ENCODE peak calls at places on chromosomes 13 and 19, in six cellular contexts. L is CD8-positive, alpha-beta T cell; U is sigmoid colon; V is uterus; D is WERI-Rb-1; W is upper lobe of left lung. T is an unnamed sample. For H3K27me3, the result is how much of the 10 kb centered on the place peaks cover.

GRCh38 chr19:15417699-15418098 is 1.1 kb downstream of the AKAP8L start:
- DNase-seq in D (peak), L (no peak), W (no peak), U (no peak), V (no peak), T (no peak)

GRCh38 chr19:18373892-18374629 is 11.9 kb upstream of the GDF15 start:
- DNase-seq in U (peak), L (peak), D (peak), W (peak), V (peak), T (peak)

GRCh38 chr19:56132316-56132822 is 8.7 kb upstream of the ZNF444 start:
- DNase-seq in W (no peak), U (no peak), V (peak), L (no peak), D (no peak), T (no peak)

GRCh38 chr13:28659611-28659970 is 661 bp downstream of the POMP start:
- DNase-seq in W (no peak), V (no peak), L (peak), U (no peak), D (no peak), T (no peak)

GRCh38 chr13:76473552-76474134 is 412.6 kb downstream of the KCTD12 start:
- DNase-seq in D (peak), W (no peak), L (peak), V (peak), U (peak), T (peak)

GRCh38 chr13:101217086-101217485 is 199.2 kb downstream of the NALCN start:
- DNase-seq in L (no peak), W (no peak), U (no peak), V (no peak), D (no peak), T (no peak)

GRCh38 chr13:112990783-112991182 is 21.8 kb downstream of the MCF2L start:
- DNase-seq in L (no peak), U (no peak), V (no peak), W (peak), D (peak), T (no peak)

GRCh38 chr13:79973533-79973963 is 367.4 kb downstream of the SPRY2 start:
- DNase-seq in V (no peak), U (no peak), W (no peak), L (no peak), D (peak), T (no peak)

GRCh38 chr13:77800219-77800618 is 102.7 kb downstream of the SLAIN1 start:
- DNase-seq in D (no peak), W (no peak), L (no peak), V (no peak), U (no peak), T (no peak)

GRCh38 chr19:29467824-29468401 is 57.9 kb upstream of the VSTM2B start:
- DNase-seq in L (peak), D (peak), W (no peak), U (no peak), V (no peak), T (no peak)

GRCh38 chr13:87444135-87444534 is 227.0 kb upstream of the SLITRK5 start:
- DNase-seq in W (no peak), L (no peak), V (no peak), D (no peak), U (no peak), T (no peak)

GRCh38 chr13:26964278-26965057 is 203.9 kb upstream of the GPR12 start:
- DNase-seq in D (no peak), U (no peak), V (no peak), L (no peak), W (no peak), T (no peak)

GRCh38 chr13:107099661-107100060 is 531.7 kb upstream of the ARGLU1 start:
- DNase-seq in V (no peak), L (no peak), D (no peak), U (no peak), W (no peak), T (peak)

GRCh38 chr13:36999054-36999927 is at the start of gene ALG5:
- DNase-seq in U (peak), D (peak), L (peak), W (peak), V (peak), T (peak)
- H3K27me3 ChIP-seq in U (under half), D (under half), L (under half), W (under half), V (under half), T (under half)

GRCh38 chr13:108214511-108215383 is 589 bp downstream of the LIG4 start:
- DNase-seq in L (peak), U (peak), W (peak), V (peak), D (peak), T (no peak)

GRCh38 chr13:108215428-108215827 is at the start of gene LIG4:
- DNase-seq in V (peak), L (peak), U (peak), W (peak), D (peak), T (peak)

GRCh38 chr13:108218044-108218974 is at the start of gene ABHD13:
- DNase-seq in W (peak), U (peak), D (peak), V (peak), L (peak), T (peak)

GRCh38 chr13:108213946-108214345 is 1.4 kb downstream of the LIG4 start:
- DNase-seq in U (no peak), D (no peak), W (no peak), L (no peak), V (no peak), T (no peak)

DNA sequence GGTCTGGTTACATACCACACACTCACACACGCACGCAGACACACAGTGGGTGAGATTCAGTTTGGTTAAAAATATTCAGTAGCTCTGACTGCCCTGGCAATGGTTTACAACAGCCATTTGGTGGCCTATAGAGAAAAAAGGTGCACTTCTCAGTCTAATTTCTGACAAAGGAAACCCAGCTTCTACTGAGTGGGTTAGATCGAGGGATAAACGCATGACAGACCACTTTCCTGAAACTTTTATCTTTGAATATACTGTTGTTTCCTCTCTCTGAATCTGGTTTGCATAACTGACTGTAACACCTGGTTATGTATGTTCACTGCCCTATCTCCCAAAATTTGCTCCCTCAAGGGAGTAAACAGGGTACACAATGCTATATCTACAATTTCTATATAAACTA is 2.4 kb downstream of the LIG4 start:
- DNase-seq in D (no peak), L (no peak), W (no peak), V (no peak), U (no peak), T (no peak)
- H3K4me3 ChIP-seq in D (no peak), L (no peak), W (no peak), V (no peak), U (no peak), T (no peak)

DNA sequence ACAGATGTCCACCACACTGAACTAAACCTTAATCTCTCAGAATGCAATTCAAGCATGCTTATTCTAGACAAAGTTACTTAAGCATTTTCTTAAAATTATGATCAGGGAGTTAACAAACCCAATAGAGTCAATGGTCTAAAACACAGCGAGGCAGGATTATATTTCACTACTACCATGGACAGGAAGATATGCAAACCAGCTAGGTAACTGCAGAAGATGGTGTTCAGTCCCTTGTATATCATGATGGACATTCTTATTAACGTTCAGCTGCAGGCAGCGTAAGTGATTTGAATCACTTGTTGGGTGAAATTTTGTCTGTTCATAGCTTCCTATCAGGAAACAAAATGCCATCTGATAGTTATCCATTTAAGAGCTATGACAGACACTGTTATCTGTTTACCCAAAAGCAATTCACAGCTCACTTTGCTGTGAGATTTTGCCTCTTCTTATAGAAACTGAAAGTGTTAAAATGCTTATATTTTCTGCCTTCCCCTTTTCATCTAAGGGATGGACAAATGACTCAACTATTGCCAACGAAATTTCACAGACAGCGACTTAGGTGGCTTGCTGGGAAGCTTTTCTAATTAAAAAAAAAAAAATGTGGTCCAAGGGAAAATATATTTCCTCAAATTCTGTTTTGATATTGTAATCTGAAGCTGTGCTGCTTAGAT is 591.9 kb downstream of the DACH1 start:
- DNase-seq in D (no peak), V (no peak), L (no peak), W (no peak), U (no peak), T (no peak)
- TF ChIP-seq CTCF in D (no peak), V (no peak), L (no peak), W (no peak), U (no peak), T (no peak)

DNA sequence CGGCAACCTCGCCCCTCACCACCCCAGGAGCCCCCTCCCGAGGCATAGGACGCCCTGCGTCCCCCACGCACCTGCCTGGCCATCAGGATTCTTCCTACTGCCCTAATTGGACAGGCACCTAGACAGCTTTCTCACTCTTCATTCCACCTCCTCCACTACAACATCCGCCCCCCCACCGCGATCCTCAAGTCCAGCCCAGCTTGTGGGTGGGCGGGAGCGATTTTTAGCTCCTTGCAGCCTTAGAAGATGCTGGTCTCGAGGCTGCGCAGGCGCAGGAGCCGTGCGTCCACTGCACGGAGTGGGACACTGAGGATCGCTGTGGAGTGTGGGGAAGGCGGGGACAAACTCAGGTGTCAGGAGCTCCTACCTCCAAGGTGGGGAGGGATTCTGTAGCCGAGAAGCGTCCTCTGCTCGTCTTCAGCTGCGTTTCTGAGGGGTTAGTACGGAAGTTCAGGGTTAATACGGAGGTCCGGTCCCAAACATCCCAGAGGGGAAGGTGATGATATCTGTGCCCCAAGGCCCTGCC is at the start of gene RTBDN:
- DNase-seq in V (no peak), W (no peak), U (no peak), L (no peak), D (peak), T (no peak)
- H3K27me3 ChIP-seq in V (half or more), W (half or more), U (half or more), L (half or more), D (under half), T (half or more)

GRCh38 chr13:110265682-110266430 is 41.1 kb downstream of the COL4A1 start:
- DNase-seq in U (peak), W (peak), L (no peak), D (no peak), V (no peak), T (no peak)

GRCh38 chr13:110265341-110265681 is 41.6 kb downstream of the COL4A1 start:
- DNase-seq in D (no peak), L (no peak), W (no peak), V (no peak), U (peak), T (no peak)

GRCh38 chr13:110266983-110267382 is 40.0 kb downstream of the COL4A1 start:
- DNase-seq in L (no peak), U (peak), D (no peak), V (no peak), W (no peak), T (no peak)

GRCh38 chr13:110264685-110265275 is 42.2 kb downstream of the COL4A1 start:
- DNase-seq in V (no peak), U (peak), D (no peak), W (no peak), L (no peak), T (no peak)

GRCh38 chr13:110266431-110266809 is 40.5 kb downstream of the COL4A1 start:
- DNase-seq in L (no peak), U (no peak), V (no peak), D (no peak), W (no peak), T (no peak)
- H3K4me3 ChIP-seq in L (no peak), U (no peak), V (no peak), D (no peak), W (no peak), T (no peak)

GRCh38 chr19:21698215-21698614 is 69.2 kb downstream of the ZNF100 start:
- DNase-seq in U (no peak), L (no peak), D (no peak), V (no peak), W (no peak), T (no peak)
- TF ChIP-seq CTCF in U (no peak), L (peak), D (peak), V (peak), W (peak), T (peak)

GRCh38 chr19:3851254-3852176 is 17.3 kb downstream of the ZFR2 start:
- DNase-seq in W (no peak), V (no peak), U (no peak), L (no peak), D (no peak), T (no peak)
- H3K27me3 ChIP-seq in W (under half), V (under half), U (under half), L (under half), D (under half), T (under half)

DNA sequence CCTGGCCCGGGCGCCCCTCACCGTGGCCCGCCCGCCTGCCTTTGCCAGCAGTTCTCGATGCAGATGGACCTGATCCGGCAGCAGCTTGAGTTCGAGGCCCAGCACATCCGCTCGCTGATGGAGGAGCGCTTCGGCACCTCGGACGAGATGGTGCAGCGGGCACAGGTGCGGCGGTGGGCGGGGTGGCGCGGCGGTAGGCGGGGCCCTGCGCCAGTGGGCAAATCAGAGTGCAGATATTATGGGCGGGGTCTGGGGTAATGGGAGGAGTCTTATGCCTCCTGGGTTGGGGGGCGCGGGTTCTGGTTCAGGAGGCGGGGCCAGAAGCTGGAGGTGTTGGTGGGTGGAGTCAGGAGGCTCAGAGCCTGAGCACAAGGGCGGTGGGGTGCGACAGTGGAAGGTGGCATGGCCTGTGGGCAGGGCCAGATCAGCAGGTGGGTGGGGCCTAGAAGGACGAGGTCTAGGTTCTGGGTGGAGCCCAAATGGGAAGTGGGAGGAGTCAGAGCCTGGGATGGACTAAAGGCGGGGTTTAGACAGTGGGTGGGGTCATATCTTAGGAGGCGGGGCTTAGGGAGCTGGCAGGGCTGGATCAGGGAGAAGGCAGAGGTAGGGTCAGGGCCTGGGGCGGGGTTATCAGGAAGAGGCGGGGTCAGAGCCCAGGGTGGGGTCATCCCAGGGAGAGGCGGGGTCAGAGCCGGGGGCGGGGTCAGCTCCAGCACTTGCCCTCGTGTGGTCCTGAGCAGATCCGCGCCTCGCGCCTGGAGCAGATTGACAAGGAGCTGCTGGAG is 5.6 kb downstream of the APC2 start:
- DNase-seq in D (peak), U (no peak), W (peak), V (no peak), L (peak), T (no peak)
- H3K4me3 ChIP-seq in D (no peak), U (no peak), W (no peak), V (no peak), L (no peak), T (no peak)

GRCh38 chr13:114314074-114314912 is at the start of gene CHAMP1:
- DNase-seq in L (peak), U (peak), V (peak), D (peak), W (peak), T (peak)
- TF ChIP-seq CTCF in L (no peak), U (no peak), V (peak), D (peak), W (no peak), T (no peak)

DNA sequence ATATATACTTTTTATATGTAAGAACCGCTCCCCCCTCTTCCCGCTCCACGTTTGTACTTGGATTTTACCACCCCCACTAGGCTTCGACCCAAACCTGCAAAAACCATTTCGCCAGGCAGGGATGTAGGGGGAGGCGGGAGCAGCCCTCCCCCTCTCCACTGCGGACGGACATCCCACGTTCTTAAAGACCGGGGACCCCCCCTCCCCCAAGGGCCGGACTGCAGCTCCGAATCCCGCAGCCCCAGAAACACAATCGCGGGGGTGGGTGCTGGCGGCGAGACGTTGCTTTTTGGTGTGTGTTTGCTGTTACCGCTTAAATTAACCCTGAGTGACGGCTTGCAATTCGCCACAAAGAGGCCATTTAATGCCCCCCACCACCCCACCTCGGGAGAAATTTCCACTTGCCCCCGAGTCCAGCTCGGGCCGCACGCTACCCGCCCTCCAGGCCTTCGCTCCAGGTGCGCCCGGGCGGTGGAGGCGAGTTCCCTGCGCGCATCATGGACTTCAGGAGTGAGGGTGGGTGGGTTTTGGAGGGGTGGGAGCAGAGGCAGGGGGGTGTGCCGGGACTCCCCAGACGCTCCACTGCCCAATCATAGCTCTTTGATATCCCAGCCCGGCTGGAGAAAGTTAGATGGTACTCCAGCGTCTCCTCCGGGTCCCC is 15.8 kb downstream of the NFIX start:
- DNase-seq in W (no peak), L (no peak), D (no peak), U (no peak), V (peak), T (no peak)
- H3K27me3 ChIP-seq in W (under half), L (under half), D (under half), U (under half), V (under half), T (under half)